ENCODE peak calls at places on chromosome 1, in seven cellular contexts. O is transverse colon, G is body of pancreas, A is osteoblast, K is AG04450, B is A673, Y is mucosa of descending colon. D is an unnamed sample.

GRCh38 chr1:206925116-206925736 is 3.5 kb upstream of the FCMR start:
- DNase-seq in B (no peak), G (no peak), Y (peak; percentile 86), O (peak; percentile 81), A (no peak), K (no peak), D (no peak)

GRCh38 chr1:17630048-17630830 is 90.7 kb downstream of the ARHGEF10L start:
- DNase-seq in Y (no peak), A (no peak), G (no peak), O (peak; percentile 38), K (no peak), B (no peak), D (peak; percentile 48)

GRCh38 chr1:23537296-23537993 is 6.4 kb upstream of the E2F2 start:
- DNase-seq in O (no peak), A (no peak), B (no peak), Y (no peak), G (no peak), K (no peak), D (no peak)

GRCh38 chr1:93668121-93668520 is 13.5 kb downstream of the BCAR3 start:
- DNase-seq in Y (no peak), B (no peak), A (no peak), G (no peak), K (no peak), O (no peak), D (no peak)

GRCh38 chr1:231040800-231041704 is 998 bp upstream of the FAM89A start:
- DNase-seq in Y (no peak), K (no peak), A (peak; percentile 86), O (no peak), B (peak; percentile 28), G (peak; percentile 44), D (no peak)

GRCh38 chr1:76827066-76827465 is 40.2 kb upstream of the ST6GALNAC5 start:
- DNase-seq in Y (no peak), G (no peak), A (no peak), B (peak; percentile 9), K (no peak), O (no peak), D (peak; percentile 2)

GRCh38 chr1:75614455-75615379 is 3.8 kb upstream of the SLC44A5 start:
- DNase-seq in O (peak; percentile 9), A (peak; percentile 92), Y (no peak), K (no peak), G (peak; percentile 73), B (peak; percentile 80), D (no peak)

GRCh38 chr1:1208713-1209433 is 2.5 kb upstream of the TNFRSF18 start:
- DNase-seq in Y (peak; percentile 67), B (no peak), O (peak; percentile 69), K (no peak), A (peak; percentile 96), G (no peak), D (no peak)

GRCh38 chr1:101474039-101474665 is 237.3 kb downstream of the S1PR1 start:
- DNase-seq in G (no peak), B (peak; percentile 66), A (no peak), Y (no peak), K (no peak), O (no peak), D (peak; percentile 55)

GRCh38 chr1:76408303-76408702 is 333.8 kb downstream of the ST6GALNAC3 start:
- DNase-seq in K (no peak), Y (no peak), A (no peak), G (no peak), O (no peak), B (no peak), D (no peak)

GRCh38 chr1:216518844-216519627 is 95.8 kb upstream of the USH2A start:
- DNase-seq in A (no peak), O (no peak), K (no peak), Y (no peak), G (no peak), B (no peak), D (no peak)

GRCh38 chr1:51044199-51044598 is 57.8 kb upstream of the C1orf185 start:
- DNase-seq in Y (no peak), A (peak; percentile 13), B (no peak), O (no peak), K (no peak), G (no peak), D (no peak)

GRCh38 chr1:51048021-51048420 is 54.0 kb upstream of the C1orf185 start:
- DNase-seq in Y (no peak), G (no peak), O (no peak), B (no peak), A (no peak), K (no peak), D (no peak)

GRCh38 chr1:51048670-51049069 is 53.4 kb upstream of the C1orf185 start:
- DNase-seq in A (no peak), O (no peak), K (no peak), G (no peak), Y (no peak), B (no peak), D (no peak)

GRCh38 chr1:51044834-51045233 is 57.2 kb upstream of the C1orf185 start:
- DNase-seq in Y (no peak), K (no peak), A (no peak), G (no peak), O (no peak), B (peak; percentile 32), D (peak; percentile 6)
- TF ChIP-seq CTCF in Y (no peak), K (no peak), A (peak; percentile 36), G (peak; percentile 55), O (peak; percentile 38), B (peak; percentile 58), D (no peak)

GRCh38 chr1:62318320-62318755 is 896 bp downstream of the KANK4 start:
- DNase-seq in K (no peak), A (no peak), Y (no peak), O (no peak), G (peak; percentile 58), B (no peak), D (no peak)

GRCh38 chr1:62317021-62317768 is 2.0 kb downstream of the KANK4 start:
- DNase-seq in Y (no peak), O (no peak), K (no peak), G (no peak), A (no peak), B (no peak), D (no peak)

GRCh38 chr1:62321438-62321837 is 2.2 kb upstream of the KANK4 start:
- DNase-seq in G (no peak), O (no peak), K (no peak), Y (no peak), B (no peak), A (peak; percentile 96), D (peak; percentile 98)

GRCh38 chr1:62315387-62315786 is 3.8 kb downstream of the KANK4 start:
- DNase-seq in K (no peak), A (no peak), B (no peak), G (no peak), Y (no peak), O (no peak), D (no peak)

GRCh38 chr1:62318756-62319544 is at the start of gene KANK4:
- DNase-seq in O (peak; percentile 45), K (no peak), G (peak; percentile 50), A (no peak), Y (no peak), B (peak; percentile 17), D (peak; percentile 43)
- H3K4me3 ChIP-seq in O (peak within 1 kb of the TSS; percentile 22), K (no peak within 1 kb of the TSS), G (peak within 1 kb of the TSS; percentile 29), A (no peak within 1 kb of the TSS), Y (no peak within 1 kb of the TSS), B (peak within 1 kb of the TSS; percentile 39), D (peak within 1 kb of the TSS; percentile 34)

DNA sequence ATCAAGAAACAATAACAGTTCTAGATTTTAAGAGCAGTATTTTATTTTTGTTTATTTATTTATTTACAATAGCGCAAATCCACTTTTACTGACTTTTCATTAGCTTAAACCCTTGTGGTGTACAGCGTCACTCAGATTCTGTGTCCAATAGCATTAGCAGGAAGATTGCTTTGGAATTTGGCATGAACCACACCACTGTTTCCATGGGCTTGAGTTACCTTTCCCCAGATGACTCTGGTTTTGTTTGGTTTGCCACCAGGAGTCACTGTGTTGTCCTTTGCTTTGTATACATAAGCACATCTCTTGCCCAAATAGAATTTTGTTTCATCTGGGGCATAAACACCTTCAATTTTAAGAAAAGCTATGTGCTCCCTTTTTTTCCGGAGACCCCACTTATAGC is 25.9 kb upstream of the SNRPE start:
- DNase-seq in A (no peak), O (no peak), G (no peak), K (no peak), B (no peak), Y (no peak), D (no peak)
- TF ChIP-seq CTCF in A (no peak), O (no peak), G (no peak), K (no peak), B (peak; percentile 26), Y (no peak), D (peak; percentile 7)

GRCh38 chr1:109392037-109392787 is 5.5 kb downstream of the SORT1 start:
- DNase-seq in A (no peak), B (no peak), O (no peak), G (no peak), K (no peak), Y (no peak), D (peak; percentile 39)
- H3K4me3 ChIP-seq in A (peak overlapping the region; percentile 57), B (no peak overlapping the region), O (no peak overlapping the region), G (no peak overlapping the region), K (peak overlapping the region; percentile 4), Y (no peak overlapping the region), D (no peak overlapping the region)

D was measured in epithelial cell of esophagus.